ENCODE peak calls at places on chromosomes 6 and 20, in eight cellular contexts. G is fibroblast of lung, U is stomach, F is AG10803, K is adrenal gland, Z is tibial artery, T is glutamatergic neuron, X is brain microvascular endothelial cell. W is an unnamed sample.

GRCh38 chr6:26304213-26305096 is 60.5 kb upstream of the BTN3A2 start:
- DNase-seq in X (peak; percentile 72), F (peak; percentile 76), U (no peak), K (peak; percentile 67), Z (no peak), G (peak; percentile 95), T (no peak), W (no peak)

GRCh38 chr6:29696147-29697129 is 15.5 kb upstream of the ZFP57 start:
- DNase-seq in F (no peak), T (peak; percentile 29), U (no peak), K (no peak), G (no peak), X (peak; percentile 19), Z (no peak), W (no peak)

GRCh38 chr6:42690151-42690702 is 32.2 kb downstream of the PRPH2 start:
- DNase-seq in T (no peak), G (peak; percentile 30), U (no peak), F (peak; percentile 47), Z (no peak), X (no peak), K (no peak), W (no peak)

GRCh38 chr6:81892911-81893310 is 140.4 kb upstream of the TENT5A start:
- DNase-seq in X (no peak), K (no peak), T (no peak), F (no peak), G (no peak), Z (no peak), U (no peak), W (no peak)

GRCh38 chr20:60050193-60050960 is 92.2 kb downstream of the CDH26 start:
- DNase-seq in F (no peak), K (no peak), Z (no peak), U (peak; percentile 59), T (no peak), X (no peak), G (no peak), W (no peak)

GRCh38 chr20:59955131-59955796 is 3.0 kb upstream of the CDH26 start:
- DNase-seq in G (peak; percentile 14), T (no peak), Z (no peak), K (no peak), F (peak; percentile 35), U (no peak), X (no peak), W (no peak)

GRCh38 chr6:148906386-148906785 is 159.6 kb downstream of the UST start:
- DNase-seq in U (no peak), G (no peak), T (no peak), Z (no peak), F (no peak), X (no peak), K (no peak), W (no peak)

GRCh38 chr6:109297719-109298118 is 84.5 kb downstream of the CD164 start:
- DNase-seq in X (no peak), Z (no peak), K (no peak), G (no peak), U (no peak), T (no peak), F (no peak), W (no peak)

GRCh38 chr6:148448371-148449010 is 105.9 kb downstream of the SASH1 start:
- DNase-seq in Z (no peak), X (no peak), T (no peak), F (no peak), G (no peak), K (no peak), U (no peak), W (no peak)

GRCh38 chr6:134287863-134288537 is 29.9 kb downstream of the SGK1 start:
- DNase-seq in X (peak; percentile 61), K (no peak), G (peak; percentile 40), U (no peak), F (no peak), Z (no peak), T (no peak), W (no peak)

GRCh38 chr6:163554663-163555062 is 140.1 kb downstream of the QKI start:
- DNase-seq in K (no peak), Z (no peak), U (peak; percentile 59), G (peak; percentile 57), T (peak; percentile 73), F (peak; percentile 41), X (peak; percentile 56), W (peak; percentile 41)
- TF ChIP-seq CTCF in K (peak; percentile 59), Z (peak; percentile 23), U (peak; percentile 23), G (peak; percentile 67), T (peak; percentile 57), F (peak; percentile 68), X (peak; percentile 82), W (peak; percentile 58)

GRCh38 chr20:10219993-10220750 is 1.5 kb downstream of the SNAP25 start:
- DNase-seq in U (no peak), Z (no peak), K (no peak), F (no peak), X (no peak), G (no peak), T (no peak), W (no peak)

GRCh38 chr20:10218536-10219451 is at the start of gene SNAP25:
- DNase-seq in U (peak; percentile 41), K (peak; percentile 66), Z (peak; percentile 81), T (peak; percentile 86), X (peak; percentile 68), F (peak; percentile 58), G (peak; percentile 97), W (peak; percentile 78)

GRCh38 chr20:10217517-10218410 is 866 bp upstream of the SNAP25 start:
- DNase-seq in U (no peak), K (peak; percentile 58), T (peak; percentile 76), F (peak; percentile 67), Z (peak; percentile 83), G (peak; percentile 99), X (peak; percentile 84), W (peak; percentile 51)

GRCh38 chr20:10219452-10219791 is 792 bp downstream of the SNAP25 start:
- DNase-seq in T (peak; percentile 85), U (peak; percentile 69), F (peak; percentile 42), K (peak; percentile 66), Z (peak; percentile 84), G (peak; percentile 86), X (peak; percentile 26), W (peak; percentile 91)

GRCh38 chr20:10221022-10221421 is 2.4 kb downstream of the SNAP25 start:
- DNase-seq in U (no peak), G (no peak), X (no peak), T (no peak), F (no peak), Z (no peak), K (no peak), W (no peak)
- TF ChIP-seq CTCF in U (no peak), G (no peak), X (no peak), T (no peak), F (no peak), Z (no peak), K (no peak), W (no peak)

GRCh38 chr20:44849712-44850111 is 35.8 kb upstream of the YWHAB start:
- DNase-seq in Z (no peak), U (no peak), G (no peak), T (no peak), F (no peak), X (no peak), K (no peak), W (no peak)
- TF ChIP-seq CTCF in Z (no peak), U (peak; percentile 4), G (no peak), T (peak; percentile 30), F (no peak), X (no peak), K (no peak), W (peak; percentile 18)

GRCh38 chr20:2867081-2867860 is 6.0 kb upstream of the PTPRA start:
- DNase-seq in T (no peak), Z (no peak), U (peak; percentile 48), F (no peak), G (no peak), K (no peak), X (no peak), W (no peak)

GRCh38 chr20:2866236-2866635 is 7.0 kb upstream of the PTPRA start:
- DNase-seq in Z (no peak), U (no peak), K (no peak), T (no peak), F (no peak), X (no peak), G (no peak), W (no peak)

GRCh38 chr20:2865101-2865500 is 8.2 kb upstream of the PTPRA start:
- DNase-seq in U (no peak), G (no peak), Z (no peak), T (no peak), K (no peak), X (no peak), F (no peak), W (no peak)

GRCh38 chr20:2864626-2865025 is 8.7 kb upstream of the PTPRA start:
- DNase-seq in F (no peak), G (no peak), U (no peak), Z (no peak), K (no peak), X (no peak), T (no peak), W (no peak)

DNA sequence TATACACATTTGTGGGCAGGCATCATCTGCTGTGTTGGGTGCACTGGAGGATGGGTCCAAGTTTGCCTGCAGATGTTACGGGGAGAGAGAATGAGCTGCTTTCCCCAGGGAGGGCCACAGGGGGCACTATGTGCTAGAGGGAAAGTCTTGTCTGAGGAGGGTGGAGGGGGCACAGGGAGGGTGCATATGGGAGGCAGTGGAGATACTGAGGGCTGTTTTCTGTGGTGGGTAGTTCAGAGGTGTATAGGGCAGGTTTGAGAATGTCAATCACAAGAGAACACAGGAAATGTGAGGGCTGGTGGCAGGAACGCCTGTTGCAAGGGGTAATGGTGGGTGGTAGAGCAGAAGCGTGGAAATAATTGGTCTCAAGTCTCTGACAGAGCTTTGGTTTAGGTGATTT is 7.7 kb upstream of the PTPRA start:
- DNase-seq in Z (no peak), U (no peak), T (no peak), F (no peak), K (no peak), X (no peak), G (no peak), W (no peak)
- TF ChIP-seq CTCF in Z (no peak), U (no peak), T (no peak), F (no peak), K (no peak), X (peak; percentile 36), G (peak; percentile 10), W (no peak)

GRCh38 chr6:15642276-15642675 is 20.6 kb downstream of the DTNBP1 start:
- DNase-seq in U (no peak), X (no peak), F (no peak), T (no peak), G (no peak), Z (no peak), K (no peak), W (no peak)
- TF ChIP-seq CTCF in U (no peak), X (peak; percentile 61), F (peak; percentile 15), T (no peak), G (peak; percentile 28), Z (no peak), K (no peak), W (peak; percentile 42)

W was measured in neural crest cell.